ENCODE peak calls at places on chromosomes 2 and 18, in ten cellular contexts. X is H1; B is DND-41; P is neural crest cell; Z is GM12865; Q is CD8-positive, alpha-beta T cell; C is RWPE1; I is WTC11; S is gastrocnemius medialis; G is cardiac fibroblast. N is an unnamed sample.

GRCh38 chr2:191148766-191149165 is 2.0 kb downstream of the STAT4 start:
- DNase-seq in X (no peak), Z (no peak), Q (no peak), S (no peak), I (no peak), B (peak; percentile 31), G (no peak), C (no peak), P (no peak), N (no peak)

GRCh38 chr2:88658318-88658717 is 31.1 kb upstream of the EIF2AK3 start:
- DNase-seq in Z (no peak), Q (no peak), B (no peak), G (peak; percentile 80), I (no peak), C (peak; percentile 49), P (no peak), X (no peak), S (no peak), N (no peak)

GRCh38 chr2:126876631-126877030 is 22.1 kb upstream of the TEX51 start:
- DNase-seq in S (no peak), Z (no peak), B (no peak), I (no peak), Q (no peak), X (no peak), P (no peak), C (no peak), G (no peak), N (no peak)

GRCh38 chr2:22932288-22932687 is 452.7 kb upstream of the KLHL29 start:
- DNase-seq in S (no peak), X (no peak), I (no peak), P (no peak), Q (no peak), B (no peak), G (no peak), Z (no peak), C (no peak), N (no peak)

GRCh38 chr2:182522930-182523541 is 96.2 kb upstream of the PDE1A start:
- DNase-seq in G (peak; percentile 9), S (no peak), C (no peak), B (no peak), I (no peak), Z (no peak), Q (no peak), P (no peak), X (no peak), N (no peak)

GRCh38 chr2:196431957-196432356 is 207.6 kb upstream of the CCDC150 start:
- DNase-seq in C (peak; percentile 8), Z (no peak), I (peak; percentile 46), S (no peak), G (peak; percentile 30), X (peak; percentile 9), P (peak; percentile 25), Q (no peak), B (peak; percentile 25), N (no peak)

GRCh38 chr2:128354161-128354560 is 35.5 kb upstream of the HS6ST1 start:
- DNase-seq in X (no peak), C (no peak), Z (no peak), G (no peak), I (no peak), P (no peak), S (no peak), B (peak; percentile 2), Q (no peak), N (no peak)

GRCh38 chr2:72579595-72580180 is 246.1 kb downstream of the EXOC6B start:
- DNase-seq in X (no peak), Z (peak; percentile 24), C (peak; percentile 30), S (no peak), I (no peak), G (peak; percentile 73), B (no peak), P (no peak), Q (no peak), N (no peak)

GRCh38 chr18:58290059-58290747 is 246.2 kb downstream of the NEDD4L start:
- DNase-seq in G (peak; percentile 62), P (no peak), X (no peak), C (no peak), Q (no peak), S (no peak), I (no peak), Z (no peak), B (no peak), N (no peak)

GRCh38 chr2:25651066-25651465 is 22.3 kb downstream of the DTNB start:
- DNase-seq in G (peak; percentile 77), X (no peak), Z (no peak), S (no peak), C (no peak), I (no peak), P (no peak), Q (no peak), B (no peak), N (no peak)

GRCh38 chr2:161990741-161991140 is 83.3 kb downstream of the DPP4 start:
- DNase-seq in P (no peak), Q (no peak), S (no peak), Z (no peak), G (peak; percentile 95), X (no peak), C (peak; percentile 79), I (no peak), B (no peak), N (no peak)

GRCh38 chr2:3951131-3951954 is 248.0 kb downstream of the DCDC2C start:
- DNase-seq in G (no peak), Q (no peak), B (no peak), I (no peak), S (no peak), C (no peak), X (no peak), P (no peak), Z (no peak), N (no peak)

GRCh38 chr18:62883937-62884735 is 168.8 kb downstream of the PHLPP1 start:
- DNase-seq in I (no peak), G (no peak), Q (no peak), Z (no peak), S (no peak), X (no peak), B (no peak), P (no peak), C (no peak), N (no peak)

DNA sequence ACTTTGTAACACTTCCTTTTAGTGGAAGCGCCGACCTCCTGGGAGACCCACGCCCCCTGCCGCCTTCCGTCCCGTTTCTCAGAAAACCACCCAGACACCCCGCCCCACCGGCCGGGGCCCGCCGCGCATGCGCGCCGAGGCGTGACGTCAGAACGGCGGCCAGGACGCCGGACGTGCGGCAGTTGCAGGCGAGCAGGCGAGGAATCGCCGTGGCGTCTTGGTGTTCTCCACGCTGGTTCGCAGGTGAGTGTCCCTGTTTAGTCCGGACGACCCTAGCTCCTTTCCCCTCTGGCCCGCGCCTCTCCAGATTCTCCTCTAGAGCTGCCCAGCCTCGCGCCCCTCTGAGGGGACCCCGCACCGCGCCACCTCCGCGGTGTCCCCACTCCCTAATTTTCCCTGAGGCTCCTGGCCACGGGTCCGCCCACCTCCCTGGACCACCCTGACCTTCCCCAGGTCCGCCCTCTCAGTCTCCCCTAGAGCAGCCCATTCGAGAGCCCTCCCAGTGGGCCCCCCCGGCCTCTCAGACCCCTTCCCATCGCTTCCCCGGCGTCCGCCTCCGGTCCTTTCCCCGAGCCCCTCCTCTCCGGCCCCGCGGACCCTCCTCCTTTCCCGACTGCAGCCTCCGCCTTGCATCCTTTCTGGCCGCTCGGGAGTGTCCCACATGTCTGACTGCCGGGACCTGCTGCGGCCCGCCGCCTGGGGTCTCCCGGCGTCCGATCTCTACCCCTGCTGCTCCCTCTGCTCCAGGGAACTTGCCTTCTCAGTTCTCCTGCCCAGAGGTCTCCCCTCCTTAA is at the start of gene PLEKHB2:
- DNase-seq in B (peak; percentile 94), S (peak; percentile 87), P (peak; percentile 92), C (peak; percentile 93), Z (peak; percentile 95), G (peak; percentile 90), I (peak; percentile 91), Q (peak; percentile 86), X (peak; percentile 68), N (peak; percentile 95)
- TF ChIP-seq CTCF in B (no peak), S (peak; percentile 21), P (peak; percentile 55), C (no peak), Z (peak; percentile 8), G (peak; percentile 30), I (no peak), Q (no peak), X (no peak), N (no peak)

DNA sequence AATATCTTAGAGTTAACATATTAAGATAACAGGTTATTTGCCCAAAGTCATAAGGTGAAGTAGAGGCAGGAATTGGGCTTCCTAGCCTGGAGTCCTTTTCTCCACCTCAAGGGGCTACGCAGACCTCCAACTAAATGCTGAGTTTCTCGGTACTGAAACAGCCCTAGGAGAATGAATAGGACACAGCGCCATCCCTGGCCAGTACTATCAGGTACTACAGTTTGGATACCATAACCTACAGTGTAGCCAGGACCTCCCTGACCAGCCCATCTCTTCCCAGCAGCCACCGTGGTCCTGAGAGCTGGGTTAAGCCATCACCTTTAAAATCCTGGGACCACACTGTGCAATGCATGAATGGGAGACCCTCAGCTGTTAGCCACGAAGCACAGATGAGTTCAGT is 15.7 kb downstream of the CASP8 start:
- DNase-seq in Q (no peak), I (peak; percentile 72), X (no peak), B (no peak), P (no peak), Z (no peak), S (no peak), C (no peak), G (no peak), N (no peak)
- TF ChIP-seq CTCF in Q (no peak), I (peak; percentile 48), X (peak; percentile 93), B (peak; percentile 32), P (no peak), Z (no peak), S (no peak), C (no peak), G (no peak), N (no peak)

DNA sequence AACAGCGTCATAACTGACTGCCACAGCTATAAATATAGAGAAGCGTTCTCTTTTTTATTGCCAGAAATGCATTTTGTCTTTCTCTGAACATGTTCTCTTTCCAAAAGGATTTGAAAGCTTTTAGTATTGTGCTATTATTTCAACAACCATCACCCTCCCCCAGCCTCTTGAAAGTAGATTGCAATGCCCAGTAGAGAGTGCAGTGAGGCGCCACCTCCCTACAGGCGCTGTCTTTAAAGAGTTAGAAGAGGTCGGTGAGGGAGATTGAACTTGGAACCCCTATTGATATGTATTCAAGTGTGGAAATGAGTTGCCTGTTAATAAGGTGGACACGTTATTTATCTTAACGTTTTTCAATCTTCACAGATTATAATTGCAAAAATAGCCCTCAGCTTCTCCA is 360.3 kb downstream of the LRP1B start:
- DNase-seq in C (no peak), X (no peak), B (no peak), S (no peak), P (no peak), G (no peak), I (no peak), Z (no peak), Q (no peak), N (no peak)
- TF ChIP-seq CTCF in C (no peak), X (peak; percentile 12), B (no peak), S (no peak), P (no peak), G (no peak), I (no peak), Z (no peak), Q (no peak), N (no peak)

DNA sequence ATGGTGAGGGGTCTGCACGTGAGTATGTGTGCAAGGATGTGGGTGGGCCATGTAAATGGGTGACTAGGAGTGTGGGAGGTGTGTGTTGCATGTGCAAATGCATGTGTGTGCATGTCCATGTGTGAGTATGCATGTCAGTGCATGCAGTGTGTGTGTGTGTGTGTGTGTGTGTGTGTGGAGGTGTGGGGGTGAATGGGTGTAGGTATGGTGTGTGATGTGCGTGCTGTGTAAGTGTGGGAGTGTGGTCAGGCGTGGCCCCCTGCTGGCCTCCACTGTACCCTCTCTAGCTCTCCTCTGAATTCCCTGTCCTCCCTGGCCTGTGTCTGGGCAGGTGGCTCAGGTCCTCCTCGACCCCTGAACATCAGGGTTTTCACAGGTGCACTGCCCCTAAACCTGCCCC is 230.3 kb downstream of the CELF4 start:
- DNase-seq in G (no peak), Z (no peak), S (no peak), P (peak; percentile 6), B (no peak), X (no peak), Q (no peak), I (peak; percentile 29), C (no peak), N (no peak)
- TF ChIP-seq CTCF in G (no peak), Z (no peak), S (no peak), P (peak; percentile 46), B (peak; percentile 43), X (peak; percentile 44), Q (no peak), I (no peak), C (no peak), N (no peak)

N was measured in glutamatergic neuron.